ENCODE peak calls at places on chromosome X, in seven cellular contexts. R is Panc1; A is tibial nerve; N is HT-29; H is GM10248; B is activated T-cell treated with anti-CD3 and anti-CD28 coated beads, Interleukin-2, amount 50 U/mL, for 24 hours; J is lower leg skin. O is an unnamed sample.

GRCh38 chrX:22585831-22586230 is 313.1 kb downstream of the CBLL2 start:
- DNase-seq in R (no peak), A (no peak), N (no peak), H (no peak), B (no peak), J (no peak), O (no peak)

GRCh38 chrX:31279359-31279758 is 207.5 kb upstream of the FTHL17 start:
- DNase-seq in R (no peak), A (no peak), N (peak; percentile 25), H (no peak), B (no peak), J (no peak), O (no peak)

GRCh38 chrX:66677430-66677829 is 38.6 kb upstream of the EDA2R start:
- DNase-seq in R (no peak), A (no peak), N (no peak), H (no peak), B (no peak), J (no peak), O (no peak)

GRCh38 chrX:12480956-12481355 is 310.3 kb upstream of the PRPS2 start:
- DNase-seq in R (no peak), A (no peak), N (no peak), H (no peak), B (no peak), J (no peak), O (no peak)

GRCh38 chrX:2498781-2499302 is 1.9 kb downstream of the DHRSX start:
- DNase-seq in R (no peak), A (no peak), N (peak; percentile 12), H (no peak), B (no peak), J (no peak), O (no peak)

GRCh38 chrX:155068165-155068564 is 2.8 kb downstream of the CMC4 start:
- DNase-seq in R (no peak), A (no peak), N (peak; percentile 22), H (no peak), B (no peak), J (no peak), O (no peak)

GRCh38 chrX:38232287-38232686 is 11.6 kb upstream of the SRPX start:
- DNase-seq in R (no peak), A (no peak), N (no peak), H (no peak), B (no peak), J (no peak), O (no peak)

GRCh38 chrX:39688576-39689373 is 409.0 kb downstream of the BCOR start:
- DNase-seq in R (no peak), A (peak; percentile 30), N (peak; percentile 48), H (peak; percentile 18), B (peak; percentile 47), J (no peak), O (peak; percentile 72)

GRCh38 chrX:129747533-129747932 is 8.8 kb downstream of the XPNPEP2 start:
- DNase-seq in R (no peak), A (no peak), N (no peak), H (no peak), B (no peak), J (no peak), O (no peak)

GRCh38 chrX:37995428-37995827 is 10.9 kb upstream of the SYTL5 start:
- DNase-seq in R (no peak), A (no peak), N (no peak), H (no peak), B (no peak), J (no peak), O (no peak)

GRCh38 chrX:77917294-77917933 is 6.9 kb downstream of the ATP7A start:
- DNase-seq in R (no peak), A (no peak), N (no peak), H (peak; percentile 24), B (no peak), J (no peak), O (no peak)